ENCODE peak calls at places on chromosomes 6 and 20, in eight cellular contexts. O is stimulated activated CD8-positive, alpha-beta memory T cell treated with anti-CD3 and anti-CD28 coated beads, Interleukin-2, amount 100 ng/mL, for 1 hour; A is NCI-H1694; P is suprapubic skin; X is ovary; Q is kidney tubule cell; R is sciatic nerve; U is CD4-positive, alpha-beta memory T cell. Y is an unnamed sample.

GRCh38 chr6:168163096-168163731 is 84.2 kb upstream of the FRMD1 start:
- DNase-seq in O (no peak), A (no peak), P (no peak), X (no peak), Q (no peak), R (no peak), U (no peak), Y (no peak)

GRCh38 chr6:166465671-166466087 is 82.9 kb upstream of the MPC1 start:
- DNase-seq in O (no peak), A (no peak), P (no peak), X (no peak), Q (no peak), R (peak), U (no peak), Y (no peak)

GRCh38 chr6:167441653-167442644 is 117.1 kb downstream of the TTLL2 start:
- DNase-seq in O (no peak), A (no peak), P (no peak), X (no peak), Q (no peak), R (no peak), U (no peak), Y (no peak)

GRCh38 chr20:63101781-63102719 is 95.3 kb upstream of the BHLHE23 start:
- DNase-seq in O (peak), A (peak), P (peak), X (no peak), Q (peak), R (peak), U (peak), Y (peak)

GRCh38 chr6:112296122-112296521 is 41.8 kb upstream of the LAMA4 start:
- DNase-seq in O (no peak), A (no peak), P (no peak), X (no peak), Q (peak), R (no peak), U (no peak), Y (no peak)

GRCh38 chr20:33526769-33527168 is 36.9 kb downstream of the CBFA2T2 start:
- DNase-seq in O (no peak), A (no peak), P (no peak), X (no peak), Q (peak), R (no peak), U (no peak), Y (no peak)

GRCh38 chr6:75493400-75494064 is at the start of gene FILIP1:
- DNase-seq in O (no peak), A (no peak), P (no peak), X (peak), Q (peak), R (peak), U (no peak), Y (no peak)

GRCh38 chr6:135938588-135939215 is 87.2 kb downstream of the PDE7B start:
- DNase-seq in O (no peak), A (peak), P (no peak), X (peak), Q (peak), R (peak), U (no peak), Y (no peak)

GRCh38 chr6:35048631-35049083 is 92.5 kb downstream of the TCP11 start:
- DNase-seq in O (no peak), A (peak), P (no peak), X (peak), Q (no peak), R (peak), U (peak), Y (no peak)

Y was measured in mesenteric fat pad.